ENCODE peak calls at places on chromosomes 7 and 10, in nine cellular contexts. One of them, this sample, is unnamed. For H3K4me1, the result is how much of the 10 kb centered on the place peaks cover.

GRCh38 chr7:42931447-42931833 is 534 bp downstream of the PSMA2 start:
- DNase-seq in tibial artery: no peak
- DNase-seq in aorta: no peak
- DNase-seq in pancreas: no peak
- DNase-seq in psoas muscle: no peak
- DNase-seq in GM23248: peak
- DNase-seq in effector memory CD4-positive, alpha-beta T cell: no peak
- DNase-seq in esophagus squamous epithelium: no peak
- DNase-seq in CD8-positive, alpha-beta memory T cell: no peak
- DNase-seq in this sample: no peak

GRCh38 chr7:21945374-21946227 is at the start of gene CDCA7L:
- DNase-seq in tibial artery: peak
- DNase-seq in aorta: peak
- DNase-seq in pancreas: peak
- DNase-seq in psoas muscle: peak
- DNase-seq in GM23248: peak
- DNase-seq in effector memory CD4-positive, alpha-beta T cell: no peak
- DNase-seq in esophagus squamous epithelium: no peak
- DNase-seq in CD8-positive, alpha-beta memory T cell: peak
- DNase-seq in this sample: peak

GRCh38 chr7:14806886-14807285 is 95.7 kb downstream of the DGKB start:
- DNase-seq in tibial artery: no peak
- DNase-seq in aorta: no peak
- DNase-seq in pancreas: no peak
- DNase-seq in psoas muscle: no peak
- DNase-seq in GM23248: peak
- DNase-seq in effector memory CD4-positive, alpha-beta T cell: no peak
- DNase-seq in esophagus squamous epithelium: no peak
- DNase-seq in CD8-positive, alpha-beta memory T cell: no peak
- DNase-seq in this sample: no peak

GRCh38 chr7:3399858-3400257 is 98.8 kb downstream of the SDK1 start:
- DNase-seq in tibial artery: no peak
- DNase-seq in aorta: no peak
- DNase-seq in pancreas: no peak
- DNase-seq in psoas muscle: no peak
- DNase-seq in GM23248: peak
- DNase-seq in effector memory CD4-positive, alpha-beta T cell: no peak
- DNase-seq in esophagus squamous epithelium: no peak
- DNase-seq in CD8-positive, alpha-beta memory T cell: no peak
- DNase-seq in this sample: no peak

GRCh38 chr10:69375307-69376151 is 41.2 kb downstream of the TACR2 start:
- DNase-seq in tibial artery: no peak
- DNase-seq in aorta: peak
- DNase-seq in pancreas: peak
- DNase-seq in psoas muscle: peak
- DNase-seq in GM23248: peak
- DNase-seq in effector memory CD4-positive, alpha-beta T cell: no peak
- DNase-seq in esophagus squamous epithelium: no peak
- DNase-seq in CD8-positive, alpha-beta memory T cell: no peak
- DNase-seq in this sample: no peak

GRCh38 chr7:128112018-128112780 is 81.0 kb upstream of the LRRC4 start:
- DNase-seq in tibial artery: no peak
- DNase-seq in aorta: no peak
- DNase-seq in pancreas: no peak
- DNase-seq in psoas muscle: no peak
- DNase-seq in GM23248: no peak
- DNase-seq in effector memory CD4-positive, alpha-beta T cell: no peak
- DNase-seq in esophagus squamous epithelium: no peak
- DNase-seq in CD8-positive, alpha-beta memory T cell: no peak
- DNase-seq in this sample: no peak

GRCh38 chr7:47843291-47843690 is 105.0 kb downstream of the PKD1L1 start:
- DNase-seq in tibial artery: no peak
- DNase-seq in aorta: no peak
- DNase-seq in pancreas: no peak
- DNase-seq in psoas muscle: no peak
- DNase-seq in GM23248: no peak
- DNase-seq in effector memory CD4-positive, alpha-beta T cell: no peak
- DNase-seq in esophagus squamous epithelium: no peak
- DNase-seq in CD8-positive, alpha-beta memory T cell: no peak
- DNase-seq in this sample: no peak

GRCh38 chr7:157584420-157584819 is 247.6 kb downstream of the DNAJB6 start:
- DNase-seq in tibial artery: no peak
- DNase-seq in aorta: no peak
- DNase-seq in pancreas: no peak
- DNase-seq in psoas muscle: no peak
- DNase-seq in GM23248: no peak
- DNase-seq in effector memory CD4-positive, alpha-beta T cell: no peak
- DNase-seq in esophagus squamous epithelium: no peak
- DNase-seq in CD8-positive, alpha-beta memory T cell: no peak
- DNase-seq in this sample: no peak

GRCh38 chr7:89607797-89608196 is 546.5 kb upstream of the STEAP1 start:
- DNase-seq in tibial artery: no peak
- DNase-seq in aorta: no peak
- DNase-seq in pancreas: no peak
- DNase-seq in psoas muscle: no peak
- DNase-seq in GM23248: no peak
- DNase-seq in effector memory CD4-positive, alpha-beta T cell: no peak
- DNase-seq in esophagus squamous epithelium: no peak
- DNase-seq in CD8-positive, alpha-beta memory T cell: peak
- DNase-seq in this sample: no peak

GRCh38 chr10:95384011-95384704 is 93.4 kb upstream of the PDLIM1 start:
- DNase-seq in tibial artery: no peak
- DNase-seq in aorta: no peak
- DNase-seq in pancreas: no peak
- DNase-seq in psoas muscle: no peak
- DNase-seq in GM23248: no peak
- DNase-seq in effector memory CD4-positive, alpha-beta T cell: no peak
- DNase-seq in esophagus squamous epithelium: no peak
- DNase-seq in CD8-positive, alpha-beta memory T cell: no peak
- DNase-seq in this sample: no peak
- H3K4me1 ChIP-seq in tibial artery: under half
- H3K4me1 ChIP-seq in aorta: under half
- H3K4me1 ChIP-seq in pancreas: under half
- H3K4me1 ChIP-seq in psoas muscle: under half
- H3K4me1 ChIP-seq in GM23248: under half
- H3K4me1 ChIP-seq in effector memory CD4-positive, alpha-beta T cell: under half
- H3K4me1 ChIP-seq in esophagus squamous epithelium: under half
- H3K4me1 ChIP-seq in CD8-positive, alpha-beta memory T cell: under half
- H3K4me1 ChIP-seq in this sample: under half

GRCh38 chr10:60299390-60299778 is 90.3 kb downstream of the ANK3 start:
- DNase-seq in tibial artery: no peak
- DNase-seq in aorta: no peak
- DNase-seq in pancreas: no peak
- DNase-seq in psoas muscle: no peak
- DNase-seq in GM23248: no peak
- DNase-seq in effector memory CD4-positive, alpha-beta T cell: no peak
- DNase-seq in esophagus squamous epithelium: no peak
- DNase-seq in CD8-positive, alpha-beta memory T cell: no peak
- DNase-seq in this sample: no peak

GRCh38 chr10:60295028-60295937 is 94.4 kb downstream of the ANK3 start:
- DNase-seq in tibial artery: no peak
- DNase-seq in aorta: no peak
- DNase-seq in pancreas: no peak
- DNase-seq in psoas muscle: no peak
- DNase-seq in GM23248: no peak
- DNase-seq in effector memory CD4-positive, alpha-beta T cell: no peak
- DNase-seq in esophagus squamous epithelium: no peak
- DNase-seq in CD8-positive, alpha-beta memory T cell: no peak
- DNase-seq in this sample: no peak

GRCh38 chr10:60293797-60294196 is 95.9 kb downstream of the ANK3 start:
- DNase-seq in tibial artery: no peak
- DNase-seq in aorta: no peak
- DNase-seq in pancreas: no peak
- DNase-seq in psoas muscle: no peak
- DNase-seq in GM23248: no peak
- DNase-seq in effector memory CD4-positive, alpha-beta T cell: no peak
- DNase-seq in esophagus squamous epithelium: no peak
- DNase-seq in CD8-positive, alpha-beta memory T cell: no peak
- DNase-seq in this sample: no peak

GRCh38 chr10:60298408-60299389 is 91.0 kb downstream of the ANK3 start:
- DNase-seq in tibial artery: no peak
- DNase-seq in aorta: no peak
- DNase-seq in pancreas: no peak
- DNase-seq in psoas muscle: no peak
- DNase-seq in GM23248: no peak
- DNase-seq in effector memory CD4-positive, alpha-beta T cell: no peak
- DNase-seq in esophagus squamous epithelium: no peak
- DNase-seq in CD8-positive, alpha-beta memory T cell: no peak
- DNase-seq in this sample: no peak

GRCh38 chr10:60296073-60296472 is 93.6 kb downstream of the ANK3 start:
- DNase-seq in tibial artery: no peak
- DNase-seq in aorta: no peak
- DNase-seq in pancreas: no peak
- DNase-seq in psoas muscle: no peak
- DNase-seq in GM23248: no peak
- DNase-seq in effector memory CD4-positive, alpha-beta T cell: no peak
- DNase-seq in esophagus squamous epithelium: no peak
- DNase-seq in CD8-positive, alpha-beta memory T cell: no peak
- DNase-seq in this sample: no peak
- H3K4me1 ChIP-seq in tibial artery: under half
- H3K4me1 ChIP-seq in aorta: under half
- H3K4me1 ChIP-seq in pancreas: under half
- H3K4me1 ChIP-seq in psoas muscle: under half
- H3K4me1 ChIP-seq in GM23248: under half
- H3K4me1 ChIP-seq in effector memory CD4-positive, alpha-beta T cell: under half
- H3K4me1 ChIP-seq in esophagus squamous epithelium: under half
- H3K4me1 ChIP-seq in CD8-positive, alpha-beta memory T cell: under half
- H3K4me1 ChIP-seq in this sample: under half

DNA sequence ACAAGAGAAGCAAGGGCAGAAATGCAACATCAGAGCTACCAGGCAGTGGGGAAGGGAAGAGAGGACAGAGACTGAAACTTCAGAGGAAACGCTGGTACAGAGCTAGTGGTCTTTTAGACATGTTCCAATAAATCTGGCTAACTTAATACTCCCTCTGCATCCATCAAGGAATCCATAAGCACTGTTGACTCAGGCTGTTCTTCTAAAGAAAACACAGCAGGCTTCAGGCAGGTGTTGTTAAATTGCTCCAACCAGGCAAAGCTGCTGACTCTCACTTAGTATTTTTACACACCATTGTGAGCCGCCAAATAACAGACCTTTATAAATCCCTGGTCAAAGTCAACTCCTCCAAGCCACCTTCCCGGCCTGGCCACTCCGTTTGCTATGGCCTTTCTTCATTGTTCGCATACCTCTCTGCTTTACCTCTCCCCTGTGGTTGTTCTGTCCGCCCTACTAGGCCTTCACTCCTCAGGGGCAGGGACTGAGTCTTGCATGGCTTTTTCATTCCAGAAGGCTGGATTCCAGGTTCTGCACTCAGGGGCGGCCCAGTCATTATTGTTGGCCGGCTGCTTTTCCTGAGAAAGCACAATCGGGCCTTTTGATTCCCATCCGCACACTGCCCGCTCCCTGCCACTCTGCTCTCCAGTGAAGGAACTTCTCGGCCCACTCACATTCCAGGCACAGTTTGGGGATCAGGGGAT is 18.4 kb downstream of the CREB3L2 start:
- DNase-seq in tibial artery: peak
- DNase-seq in aorta: peak
- DNase-seq in pancreas: no peak
- DNase-seq in psoas muscle: peak
- DNase-seq in GM23248: no peak
- DNase-seq in effector memory CD4-positive, alpha-beta T cell: no peak
- DNase-seq in esophagus squamous epithelium: no peak
- DNase-seq in CD8-positive, alpha-beta memory T cell: no peak
- DNase-seq in this sample: no peak
- H3K4me1 ChIP-seq in tibial artery: half or more
- H3K4me1 ChIP-seq in aorta: under half
- H3K4me1 ChIP-seq in pancreas: under half
- H3K4me1 ChIP-seq in psoas muscle: under half
- H3K4me1 ChIP-seq in GM23248: half or more
- H3K4me1 ChIP-seq in effector memory CD4-positive, alpha-beta T cell: under half
- H3K4me1 ChIP-seq in esophagus squamous epithelium: under half
- H3K4me1 ChIP-seq in CD8-positive, alpha-beta memory T cell: under half
- H3K4me1 ChIP-seq in this sample: half or more

GRCh38 chr10:87541114-87541513 is 36.4 kb downstream of the MINPP1 start:
- DNase-seq in tibial artery: no peak
- DNase-seq in aorta: no peak
- DNase-seq in pancreas: no peak
- DNase-seq in psoas muscle: no peak
- DNase-seq in GM23248: peak
- DNase-seq in effector memory CD4-positive, alpha-beta T cell: no peak
- DNase-seq in esophagus squamous epithelium: no peak
- DNase-seq in CD8-positive, alpha-beta memory T cell: no peak
- DNase-seq in this sample: no peak
- H3K4me1 ChIP-seq in tibial artery: under half
- H3K4me1 ChIP-seq in aorta: under half
- H3K4me1 ChIP-seq in pancreas: under half
- H3K4me1 ChIP-seq in psoas muscle: under half
- H3K4me1 ChIP-seq in GM23248: half or more
- H3K4me1 ChIP-seq in effector memory CD4-positive, alpha-beta T cell: under half
- H3K4me1 ChIP-seq in esophagus squamous epithelium: under half
- H3K4me1 ChIP-seq in CD8-positive, alpha-beta memory T cell: under half
- H3K4me1 ChIP-seq in this sample: under half